ENCODE peak calls at places on chromosomes 2 and 18, in six cellular contexts. E is transverse colon, U is breast epithelium, K is GM12878, R is K562, D is SK-N-SH. Y is an unnamed sample.

GRCh38 chr2:128302011-128302743 is 16.5 kb downstream of the HS6ST1 start:
- DNase-seq in K (no peak), U (no peak), E (no peak), R (no peak), D (no peak), Y (no peak)

GRCh38 chr2:126642031-126642430 is 13.9 kb upstream of the GYPC start:
- DNase-seq in E (no peak), K (no peak), D (no peak), U (no peak), R (no peak), Y (no peak)

GRCh38 chr18:61556862-61557261 is 223.6 kb downstream of the CDH20 start:
- DNase-seq in K (no peak), R (no peak), E (no peak), D (no peak), U (no peak), Y (no peak)

GRCh38 chr18:28407681-28408080 is 230.8 kb upstream of the CDH2 start:
- DNase-seq in D (no peak), K (no peak), E (no peak), U (no peak), R (no peak), Y (no peak)

GRCh38 chr2:86622409-86622877 is 1.2 kb downstream of the RNF103 start:
- DNase-seq in K (no peak), U (peak), D (peak), R (peak), E (peak), Y (peak)

GRCh38 chr2:178891265-178891958 is 84.2 kb upstream of the TTN start:
- DNase-seq in D (peak), K (peak), U (no peak), E (peak), R (peak), Y (peak)

GRCh38 chr2:231883468-231883881 is 42.7 kb downstream of the NPPC start:
- DNase-seq in U (no peak), K (no peak), R (no peak), E (no peak), D (no peak), Y (peak)

GRCh38 chr18:11149441-11150270 is at the start of gene PIEZO2:
- DNase-seq in E (peak), D (peak), R (peak), U (no peak), K (peak), Y (peak)

GRCh38 chr18:60508108-60508507 is 135.5 kb upstream of the MC4R start:
- DNase-seq in D (peak), E (no peak), R (no peak), U (no peak), K (no peak), Y (no peak)

GRCh38 chr2:86025976-86026743 is 79.5 kb downstream of the POLR1A start:
- DNase-seq in E (no peak), K (no peak), U (no peak), R (no peak), D (no peak), Y (no peak)

GRCh38 chr2:85773692-85774091 is 19.9 kb downstream of the ATOH8 start:
- DNase-seq in D (peak), R (no peak), E (no peak), U (no peak), K (no peak), Y (no peak)

GRCh38 chr2:45339253-45339652 is 271.8 kb downstream of the SRBD1 start:
- DNase-seq in D (no peak), U (no peak), R (no peak), E (no peak), K (no peak), Y (no peak)

GRCh38 chr18:75297731-75298130 is 87.1 kb downstream of the TSHZ1 start:
- DNase-seq in R (no peak), E (no peak), D (no peak), K (no peak), U (no peak), Y (no peak)

GRCh38 chr2:109613922-109614714 is at the start of the genes SEPTIN10 and SOWAHC:
- DNase-seq in R (peak), U (peak), D (peak), E (peak), K (peak), Y (peak)

GRCh38 chr2:157777425-157777824 is 98.7 kb downstream of the ACVR1 start:
- DNase-seq in R (peak), D (peak), E (peak), K (no peak), U (no peak), Y (peak)

GRCh38 chr18:68769423-68769822 is 28.5 kb upstream of the CCDC102B start:
- DNase-seq in K (no peak), E (no peak), U (peak), R (no peak), D (no peak), Y (no peak)

GRCh38 chr18:35153609-35154273 is 87.1 kb upstream of the ZNF397 start:
- DNase-seq in E (no peak), R (no peak), K (no peak), D (no peak), U (no peak), Y (no peak)

GRCh38 chr2:163471947-163472346 is 263.9 kb downstream of the FIGN start:
- DNase-seq in U (no peak), R (no peak), E (no peak), K (no peak), D (no peak), Y (peak)

GRCh38 chr2:62354771-62355550 is 151.0 kb downstream of the TMEM17 start:
- DNase-seq in D (no peak), R (no peak), E (no peak), K (no peak), U (no peak), Y (no peak)

GRCh38 chr2:179981085-179981484 is 26.0 kb downstream of the CWC22 start:
- DNase-seq in U (no peak), R (no peak), E (no peak), D (no peak), K (no peak), Y (peak)

GRCh38 chr2:234632527-234633391 is 135.9 kb upstream of the ARL4C start:
- DNase-seq in D (no peak), U (no peak), R (no peak), E (no peak), K (no peak), Y (no peak)

GRCh38 chr18:28095631-28096030 is 81.3 kb downstream of the CDH2 start:
- DNase-seq in R (no peak), U (no peak), D (no peak), K (no peak), E (no peak), Y (no peak)

GRCh38 chr2:143476421-143477084 is 347.3 kb downstream of the ARHGAP15 start:
- DNase-seq in E (no peak), K (no peak), U (no peak), D (no peak), R (no peak), Y (no peak)

GRCh38 chr2:127216105-127216504 is 4.0 kb downstream of the CYP27C1 start:
- DNase-seq in K (no peak), R (no peak), D (no peak), U (no peak), E (no peak), Y (no peak)

GRCh38 chr2:47072018-47072691 is 83.0 kb downstream of the STPG4 start:
- DNase-seq in D (peak), R (no peak), E (peak), K (no peak), U (peak), Y (no peak)

GRCh38 chr2:226115102-226115831 is 684.4 kb downstream of the IRS1 start:
- DNase-seq in K (no peak), U (no peak), D (no peak), E (no peak), R (no peak), Y (peak)

GRCh38 chr2:224669449-224669848 is 46.7 kb downstream of the CCDC195 start:
- DNase-seq in E (no peak), U (no peak), R (no peak), D (no peak), K (no peak), Y (no peak)

GRCh38 chr2:221741496-221742211 is 169.6 kb upstream of the EPHA4 start:
- DNase-seq in K (no peak), E (no peak), U (no peak), R (no peak), D (no peak), Y (no peak)

GRCh38 chr2:16940214-16940613 is 274.6 kb upstream of the CYRIA start:
- DNase-seq in D (no peak), E (no peak), U (no peak), R (no peak), K (no peak), Y (no peak)

GRCh38 chr2:140893685-140894084 is 1237.1 kb downstream of the LRP1B start:
- DNase-seq in R (no peak), D (no peak), E (no peak), K (no peak), U (no peak), Y (no peak)

GRCh38 chr2:19837235-19837766 is 64.5 kb downstream of the TTC32 start:
- DNase-seq in E (no peak), K (no peak), R (no peak), D (no peak), U (no peak), Y (no peak)

GRCh38 chr2:136765736-136766323 is 485 bp downstream of the THSD7B start:
- DNase-seq in D (peak), R (no peak), K (no peak), E (no peak), U (no peak), Y (no peak)

GRCh38 chr18:34738173-34738894 is 28.2 kb downstream of the DTNA start:
- DNase-seq in E (no peak), U (no peak), R (no peak), D (no peak), K (no peak), Y (peak)

GRCh38 chr18:55234366-55235093 is 275.3 kb upstream of the CCDC68 start:
- DNase-seq in U (peak), D (peak), R (peak), E (peak), K (peak), Y (peak)

GRCh38 chr2:232850039-232850438 is 20.0 kb upstream of the SNORC start:
- DNase-seq in E (no peak), R (no peak), U (no peak), D (no peak), K (no peak), Y (no peak)

GRCh38 chr2:128415768-128416039 is 97.0 kb upstream of the HS6ST1 start:
- DNase-seq in D (no peak), R (no peak), U (no peak), E (no peak), K (no peak), Y (no peak)

GRCh38 chr18:54584065-54584464 is 7.0 kb upstream of the DYNAP start:
- DNase-seq in U (no peak), R (no peak), D (no peak), E (no peak), K (no peak), Y (no peak)

GRCh38 chr2:221997683-221998082 is 301.1 kb downstream of the PAX3 start:
- DNase-seq in U (no peak), R (no peak), E (no peak), D (no peak), K (no peak), Y (no peak)

GRCh38 chr18:63427566-63427965 is 5.3 kb upstream of the VPS4B start:
- DNase-seq in K (no peak), D (no peak), U (no peak), R (peak), E (peak), Y (no peak)

GRCh38 chr18:12307871-12308385 is at the start of gene TUBB6:
- DNase-seq in K (no peak), D (peak), U (peak), E (peak), R (peak), Y (peak)

GRCh38 chr18:12308386-12309100 is 502 bp downstream of the TUBB6 start:
- DNase-seq in U (peak), D (peak), E (peak), K (no peak), R (peak), Y (peak)

GRCh38 chr18:12305930-12306629 is 2.0 kb upstream of the TUBB6 start:
- DNase-seq in D (no peak), K (no peak), U (no peak), R (no peak), E (no peak), Y (no peak)

GRCh38 chr18:12306752-12307151 is 1.3 kb upstream of the TUBB6 start:
- DNase-seq in K (no peak), U (no peak), E (no peak), R (no peak), D (no peak), Y (no peak)

DNA sequence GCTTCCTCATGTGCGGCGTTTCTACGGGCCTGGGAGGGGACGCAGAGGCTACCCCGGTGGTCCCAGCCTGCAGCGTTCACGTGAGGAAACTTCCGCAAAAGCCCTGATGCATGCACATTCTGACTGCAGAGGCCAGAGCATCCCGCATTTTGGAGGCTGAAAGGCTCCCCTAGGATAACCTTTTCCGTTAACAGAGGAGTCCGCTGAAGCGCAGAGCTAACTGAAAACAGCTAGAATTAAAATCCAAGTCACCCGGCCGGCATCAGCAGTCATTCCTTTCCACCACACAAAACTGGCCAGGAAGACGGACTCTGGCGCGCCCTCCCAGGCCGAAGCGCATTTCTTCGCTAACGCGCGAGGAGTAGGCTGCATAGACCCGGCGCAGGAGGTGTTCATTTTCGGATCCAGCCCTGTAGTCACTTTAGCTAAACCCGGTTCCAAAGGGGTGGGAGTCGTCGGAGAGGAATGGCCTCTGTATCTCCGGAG is 747 bp upstream of the TUBB6 start:
- DNase-seq in E (peak), K (no peak), D (peak), R (no peak), U (peak), Y (peak)
- TF ChIP-seq POLR2AphosphoS5 in E (no peak), K (no peak), D (no peak), R (no peak), U (no peak), Y (peak)

GRCh38 chr2:116545611-116546010 is 1268.9 kb upstream of the DDX18 start:
- DNase-seq in E (no peak), D (no peak), R (no peak), K (no peak), U (no peak), Y (no peak)
- TF ChIP-seq POLR2AphosphoS5 in E (no peak), D (no peak), R (no peak), K (no peak), U (no peak), Y (no peak)

GRCh38 chr2:227257820-227258219 is 67.2 kb upstream of the MFF start:
- DNase-seq in U (no peak), E (no peak), K (no peak), D (no peak), R (no peak), Y (no peak)

GRCh38 chr2:227256605-227257004 is 68.4 kb upstream of the MFF start:
- DNase-seq in D (no peak), K (no peak), R (no peak), U (no peak), E (no peak), Y (no peak)

GRCh38 chr2:227260041-227260440 is 65.0 kb upstream of the MFF start:
- DNase-seq in U (no peak), D (no peak), R (no peak), E (no peak), K (no peak), Y (no peak)
- TF ChIP-seq POLR2AphosphoS5 in U (no peak), D (no peak), R (no peak), E (no peak), K (no peak), Y (no peak)

GRCh38 chr2:10125842-10126596 is 3.5 kb downstream of the RRM2 start:
- DNase-seq in R (peak), E (no peak), D (no peak), K (no peak), U (no peak), Y (no peak)

GRCh38 chr2:10129490-10129889 is 7.0 kb downstream of the RRM2 start:
- DNase-seq in D (no peak), R (peak), U (no peak), E (no peak), K (no peak), Y (no peak)

GRCh38 chr2:10132043-10132575 is 9.6 kb downstream of the RRM2 start:
- DNase-seq in K (no peak), D (no peak), U (no peak), R (peak), E (no peak), Y (no peak)

GRCh38 chr2:10126627-10127026 is 4.1 kb downstream of the RRM2 start:
- DNase-seq in U (no peak), K (no peak), D (no peak), R (peak), E (no peak), Y (peak)

GRCh38 chr2:10128420-10128819 is 5.9 kb downstream of the RRM2 start:
- DNase-seq in E (no peak), K (no peak), D (no peak), R (peak), U (no peak), Y (no peak)
- TF ChIP-seq POLR2AphosphoS5 in E (no peak), K (peak), D (no peak), R (peak), U (no peak), Y (no peak)

DNA sequence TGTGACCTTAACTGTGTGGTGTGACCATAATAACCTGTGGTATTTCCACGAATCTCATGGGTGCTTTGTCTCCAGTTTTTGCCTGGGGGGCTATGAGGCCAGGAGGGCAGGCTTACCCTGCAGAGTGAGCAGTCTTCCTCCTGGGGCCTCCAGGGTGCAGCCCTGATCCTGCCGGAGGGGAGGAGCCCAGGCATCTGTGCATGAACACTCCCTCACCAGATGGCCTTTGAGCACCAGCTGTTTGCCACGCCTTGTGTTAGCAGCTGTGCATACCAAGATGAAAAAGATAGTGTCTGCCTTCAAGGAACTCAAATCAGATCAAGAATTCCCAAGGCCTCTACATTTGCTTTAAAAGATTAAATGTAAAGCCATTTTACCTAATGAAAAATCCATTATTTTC is 75.0 kb upstream of the RBM44 start:
- DNase-seq in R (peak), U (peak), D (peak), E (peak), K (no peak), Y (no peak)
- TF ChIP-seq POLR2AphosphoS5 in R (peak), U (no peak), D (peak), E (peak), K (no peak), Y (no peak)

DNA sequence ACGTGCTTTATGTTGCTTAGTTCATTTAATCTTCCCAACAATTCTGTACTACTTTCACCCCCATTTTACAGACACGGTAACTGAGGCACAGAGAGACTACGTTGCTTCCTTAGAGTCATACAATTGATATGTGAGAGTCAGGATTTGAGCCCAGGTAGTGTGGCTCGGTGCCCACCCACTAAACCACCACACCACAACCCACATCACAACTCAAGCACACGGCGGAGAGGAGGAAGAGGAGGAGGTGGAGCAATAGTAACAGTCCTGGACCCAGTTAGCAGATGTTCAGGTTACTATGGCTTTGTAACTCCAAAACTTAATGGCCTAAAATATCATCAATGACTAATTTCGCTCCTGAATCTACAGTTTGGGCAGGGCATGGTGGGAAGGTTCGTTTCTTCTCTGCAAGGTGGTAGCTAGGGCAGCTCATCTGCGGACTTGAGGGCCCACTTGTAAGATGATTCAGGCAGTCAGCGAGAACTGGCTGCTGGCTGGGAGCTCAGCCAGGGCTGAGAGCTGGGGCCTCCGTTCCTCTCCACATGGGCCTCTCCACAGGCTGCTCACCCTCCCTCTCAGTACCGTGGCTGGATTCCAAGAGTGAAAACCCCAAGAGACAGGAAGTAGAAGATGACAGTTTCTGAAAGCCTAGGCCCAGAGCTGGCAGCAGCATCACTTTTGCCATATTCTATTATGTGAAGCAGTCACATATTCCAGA is 167.1 kb downstream of the ZFP36L2 start:
- DNase-seq in K (peak), U (peak), R (peak), E (peak), D (peak), Y (peak)
- TF ChIP-seq POLR2AphosphoS5 in K (no peak), U (no peak), R (no peak), E (no peak), D (peak), Y (no peak)

Y was measured in endothelial cell of umbilical vein.